ENCODE peak calls at places on chromosomes 7 and 10, in four cellular contexts. H is GM13977, P is astrocyte, V is AG09309. S is an unnamed sample.

GRCh38 chr7:91565499-91566331 is 301.5 kb downstream of the FZD1 start:
- DNase-seq in H (no peak), V (no peak), P (peak), S (no peak)

GRCh38 chr7:146961617-146962016 is 845.0 kb downstream of the CNTNAP2 start:
- DNase-seq in H (no peak), V (peak), P (peak), S (peak)

GRCh38 chr7:106358103-106358663 is 73.4 kb upstream of the NAMPT start:
- DNase-seq in V (peak), H (no peak), P (peak), S (peak)

GRCh38 chr10:114917927-114918672 is 19.9 kb upstream of the TRUB1 start:
- DNase-seq in H (no peak), V (no peak), P (peak), S (peak)

GRCh38 chr7:47482013-47482761 is 99.7 kb downstream of the TNS3 start:
- DNase-seq in H (no peak), P (peak), V (peak), S (peak)

GRCh38 chr7:114931656-114932011 is 9.7 kb downstream of the MDFIC start:
- DNase-seq in V (no peak), P (no peak), H (no peak), S (no peak)

GRCh38 chr7:8629504-8629903 is 196.1 kb downstream of the NXPH1 start:
- DNase-seq in H (no peak), P (no peak), V (no peak), S (no peak)

GRCh38 chr7:24715661-24716479 is 41.4 kb downstream of the GSDME start:
- DNase-seq in V (no peak), P (peak), H (peak), S (no peak)

GRCh38 chr7:50599385-50599784 is 34.2 kb upstream of the DDC start:
- DNase-seq in V (no peak), P (no peak), H (no peak), S (no peak)

GRCh38 chr7:17966706-17967105 is 26.4 kb upstream of the SNX13 start:
- DNase-seq in H (no peak), V (no peak), P (no peak), S (no peak)

DNA sequence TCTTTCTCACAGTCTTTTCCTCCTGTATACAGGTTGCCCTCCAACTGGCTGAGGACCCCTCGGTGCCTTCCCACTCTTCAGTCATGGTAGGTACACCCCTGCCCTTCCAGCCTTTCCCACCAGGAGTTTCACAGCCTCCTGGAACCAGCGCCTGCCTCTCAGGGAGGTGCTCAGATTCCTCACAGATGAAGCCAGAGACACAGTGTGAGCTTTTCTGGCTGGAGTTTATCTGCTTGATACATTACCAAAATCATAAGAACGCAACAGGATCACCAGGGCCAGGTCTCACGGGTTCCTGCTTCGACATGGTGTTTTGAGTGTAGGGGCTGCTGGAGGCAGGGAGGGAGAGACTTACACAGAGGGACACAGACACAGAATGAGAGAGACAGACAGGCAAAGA is 6.7 kb upstream of the INMT start:
- DNase-seq in H (no peak), P (no peak), V (no peak), S (no peak)
- TF ChIP-seq CTCF in H (no peak), P (no peak), V (no peak), S (no peak)

DNA sequence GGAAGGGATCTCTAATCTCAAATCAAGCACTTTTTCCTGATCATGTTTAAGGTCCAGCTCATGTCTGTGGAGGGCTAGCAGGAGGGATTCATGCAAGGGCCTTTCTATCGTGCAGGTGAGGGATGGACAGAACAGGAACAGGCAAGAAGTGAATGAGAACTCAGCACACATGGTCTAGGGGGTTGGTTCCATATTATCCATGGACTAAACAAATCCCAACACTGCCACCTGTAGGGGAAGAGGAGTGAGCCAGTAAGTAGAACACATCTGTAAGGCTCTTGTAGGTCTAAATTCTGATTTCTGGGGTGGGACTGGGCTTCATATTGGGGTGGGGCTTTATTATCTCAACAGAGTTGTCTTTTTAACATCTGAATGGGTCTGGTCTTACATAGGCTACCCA is 138.0 kb upstream of the TARP start:
- DNase-seq in P (no peak), H (no peak), V (no peak), S (no peak)
- TF ChIP-seq CTCF in P (no peak), H (peak), V (peak), S (peak)

DNA sequence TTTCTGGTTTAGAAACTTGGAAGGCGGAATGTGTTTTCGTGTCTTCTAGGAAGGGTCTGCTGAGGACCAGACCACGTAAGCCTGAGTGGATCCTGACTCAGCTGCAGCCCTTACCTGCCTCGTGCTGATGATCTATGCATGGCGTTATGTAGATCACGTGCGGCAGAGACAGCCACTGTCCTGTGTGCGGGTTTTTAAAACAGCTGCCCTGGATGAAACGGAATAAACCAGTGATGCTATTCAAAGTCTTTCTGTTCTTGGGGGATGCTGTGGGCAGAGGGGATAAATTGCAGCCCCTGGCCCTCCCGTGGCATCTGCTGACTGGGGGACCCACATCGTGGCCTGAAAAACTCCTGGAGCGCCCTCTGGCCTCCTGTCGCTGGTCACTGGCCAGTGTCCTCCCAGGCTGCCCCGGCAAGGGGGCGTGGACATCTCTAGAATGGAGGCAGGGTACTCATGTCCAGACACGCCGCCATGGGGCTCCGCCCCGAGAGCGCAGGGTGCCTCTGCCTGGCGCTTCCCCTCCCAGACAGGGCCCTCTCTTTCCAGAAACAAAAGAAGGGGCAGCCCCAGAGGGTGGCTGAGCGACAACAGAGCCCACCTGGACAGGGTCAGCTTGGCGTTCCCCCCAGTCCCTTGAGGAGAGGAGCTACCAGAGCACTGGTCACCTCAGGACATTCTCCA is 13.2 kb downstream of the ALKBH4 start:
- DNase-seq in V (no peak), P (no peak), H (peak), S (no peak)
- TF ChIP-seq CTCF in V (no peak), P (no peak), H (no peak), S (peak)

DNA sequence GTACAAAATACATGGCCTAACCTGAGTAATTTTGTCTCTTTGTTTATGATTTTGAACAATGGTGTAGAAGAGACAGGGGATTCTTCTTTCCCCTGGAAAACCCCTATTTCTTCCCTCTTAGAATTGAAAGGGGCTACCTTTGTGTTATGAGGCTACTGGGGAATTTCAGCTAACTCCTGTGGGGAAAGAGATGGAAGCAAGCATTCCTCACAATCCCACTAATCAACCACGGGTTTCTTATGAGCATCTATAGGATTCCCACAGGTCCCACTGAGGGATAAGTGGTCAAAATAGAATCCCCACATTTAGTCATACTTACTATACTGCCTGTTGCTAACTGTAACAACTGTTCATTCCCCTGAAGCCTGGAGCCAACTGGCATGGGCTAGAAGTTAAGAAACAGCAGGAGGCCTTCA is 32.2 kb upstream of the ITGB8 start:
- DNase-seq in H (no peak), V (no peak), P (peak), S (no peak)
- TF ChIP-seq CTCF in H (no peak), V (no peak), P (no peak), S (no peak)

GRCh38 chr10:44197646-44198045 is 187.3 kb downstream of the CXCL12 start:
- DNase-seq in H (no peak), V (no peak), P (no peak), S (no peak)
- TF ChIP-seq CTCF in H (no peak), V (no peak), P (no peak), S (no peak)

DNA sequence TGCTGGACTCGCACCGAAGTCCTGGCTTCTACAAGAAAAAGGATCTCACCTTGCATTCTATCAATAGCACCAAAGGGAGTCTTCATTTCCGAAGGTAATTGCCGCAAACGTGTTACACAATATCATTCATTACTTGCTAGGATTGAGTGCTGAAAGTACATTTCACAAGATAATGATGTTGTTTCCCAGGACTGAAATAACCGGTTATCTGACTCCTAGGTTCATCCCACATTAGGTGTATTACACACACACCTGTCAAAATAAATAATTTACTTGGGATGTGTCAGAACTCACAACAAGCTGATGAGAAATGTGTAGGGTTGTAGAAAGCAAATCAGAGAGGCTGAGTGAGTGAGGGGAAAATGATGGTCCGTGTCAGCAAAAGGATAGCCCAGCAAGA is 219.4 kb upstream of the RHOBTB1 start:
- DNase-seq in V (no peak), P (no peak), H (no peak), S (no peak)
- TF ChIP-seq CTCF in V (no peak), P (no peak), H (no peak), S (no peak)

DNA sequence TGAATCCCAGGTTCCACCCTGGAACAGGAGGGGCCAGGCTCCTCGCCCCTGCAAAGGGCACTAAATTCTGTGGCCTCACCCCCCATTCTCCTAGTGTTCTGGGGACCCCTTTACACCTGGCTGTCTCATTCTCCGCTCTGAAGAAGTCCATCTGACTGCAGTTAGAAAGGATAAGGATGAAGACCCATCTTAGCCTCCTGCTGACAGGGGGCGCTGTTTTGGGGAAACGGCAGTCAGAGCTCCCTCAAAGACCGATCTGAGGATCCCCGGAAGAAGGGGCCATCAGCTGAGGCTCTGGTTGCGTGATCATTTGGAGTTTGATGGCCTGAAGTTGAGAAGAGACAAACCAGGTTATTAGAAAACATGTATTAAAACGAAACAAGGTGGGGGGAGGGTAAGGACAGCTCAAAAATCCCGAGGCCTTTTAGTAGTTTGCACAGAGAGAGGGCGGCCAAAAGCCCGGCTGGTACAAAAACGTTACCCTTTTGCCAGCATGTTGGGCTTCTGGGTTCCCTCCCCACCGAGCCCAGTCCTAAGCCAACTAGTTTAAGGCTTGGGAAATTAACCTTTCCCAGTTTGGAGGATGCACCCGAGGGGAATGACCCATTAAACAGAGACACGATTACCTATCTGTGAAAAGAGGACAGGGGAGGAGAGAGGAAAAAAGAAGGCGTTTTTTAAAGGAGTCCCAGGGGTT is 102.8 kb downstream of the CHN2 start:
- DNase-seq in P (no peak), H (no peak), V (no peak), S (no peak)
- TF ChIP-seq CTCF in P (no peak), H (peak), V (peak), S (peak)

GRCh38 chr7:134313543-134313942 is 3.2 kb downstream of the SLC35B4 start:
- DNase-seq in P (no peak), H (no peak), V (no peak), S (no peak)

GRCh38 chr7:134318443-134318842 is 1.7 kb upstream of the SLC35B4 start:
- DNase-seq in P (no peak), V (no peak), H (no peak), S (no peak)

GRCh38 chr7:134317434-134317833 is 704 bp upstream of the SLC35B4 start:
- DNase-seq in H (no peak), V (no peak), P (no peak), S (no peak)

GRCh38 chr7:134315679-134316538 is 821 bp downstream of the SLC35B4 start:
- DNase-seq in H (peak), P (peak), V (no peak), S (no peak)

DNA sequence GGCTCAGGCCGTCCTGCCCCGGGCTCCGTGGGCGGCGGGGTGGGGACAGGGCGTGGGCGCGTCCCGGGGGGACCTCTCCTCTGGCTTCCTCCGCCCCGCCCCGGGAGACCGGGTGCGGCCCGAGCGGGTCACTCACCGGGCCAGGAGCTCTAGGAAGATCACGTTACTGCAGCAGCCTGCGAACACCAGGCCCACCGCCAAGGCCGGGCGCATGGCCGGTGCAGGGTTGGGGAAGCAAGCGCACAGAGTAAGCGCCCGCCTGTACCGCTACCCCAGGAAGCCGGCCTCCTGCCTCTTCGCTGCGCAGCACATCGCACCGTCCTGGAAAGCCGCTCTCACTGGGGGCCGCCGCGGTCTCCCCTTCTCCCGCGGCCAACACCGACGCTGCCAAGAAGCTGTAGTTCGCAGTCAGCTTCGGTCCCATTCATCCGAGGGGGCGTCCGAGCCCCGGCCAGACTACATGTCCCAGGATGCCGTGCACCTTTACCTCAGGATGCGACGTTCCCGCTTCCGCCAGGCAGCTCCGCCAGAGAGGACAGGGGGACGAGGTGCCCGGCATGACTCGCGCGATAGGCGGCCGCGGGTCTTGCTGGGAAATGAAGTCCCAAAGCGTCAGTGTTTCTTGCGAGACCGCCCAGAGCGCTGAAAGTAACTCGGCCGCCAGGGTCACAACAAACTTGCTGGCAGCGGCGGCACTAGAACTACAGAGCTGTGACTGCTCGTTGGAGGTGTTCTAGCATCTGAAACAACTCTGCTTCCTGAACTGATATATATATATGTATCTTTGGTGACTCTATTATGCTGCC is at the start of gene SLC35B4:
- DNase-seq in P (peak), V (peak), H (peak), S (peak)
- TF ChIP-seq CTCF in P (peak), V (peak), H (no peak), S (peak)